ENCODE peak calls at places on chromosomes 3 and 15, in seven cellular contexts. S is fibroblast of lung, T is epithelial cell of esophagus, G is IMR-90, L is endothelial cell, P is nephron progenitor cell, D is neural progenitor cell. N is an unnamed sample.

GRCh38 chr3:9168230-9168629 is 81.2 kb downstream of the SRGAP3 start:
- DNase-seq in S (no peak), T (peak; percentile 82), G (no peak), L (no peak), P (no peak), D (peak; percentile 60), N (no peak)

GRCh38 chr3:42476225-42477160 is 25.9 kb upstream of the VIPR1 start:
- DNase-seq in S (no peak), T (peak; percentile 94), G (no peak), L (no peak), P (no peak), D (no peak), N (peak; percentile 63)

GRCh38 chr3:150286390-150287147 is 121.5 kb upstream of the TSC22D2 start:
- DNase-seq in S (peak; percentile 64), T (peak; percentile 76), G (peak; percentile 51), L (peak; percentile 4), P (no peak), D (peak; percentile 64), N (peak; percentile 72)

GRCh38 chr15:37102315-37103021 is 2.1 kb upstream of the MEIS2 start:
- DNase-seq in S (peak; percentile 34), T (no peak), G (peak; percentile 33), L (peak; percentile 46), P (peak; percentile 46), D (peak; percentile 76), N (no peak)

GRCh38 chr15:89107984-89108383 is 19.7 kb downstream of the ABHD2 start:
- DNase-seq in S (no peak), T (peak; percentile 74), G (no peak), L (no peak), P (no peak), D (no peak), N (no peak)

GRCh38 chr15:63509056-63509696 is 4.8 kb downstream of the USP3 start:
- DNase-seq in S (no peak), T (no peak), G (no peak), L (no peak), P (no peak), D (no peak), N (no peak)

GRCh38 chr15:70036585-70037343 is 61.0 kb downstream of the TLE3 start:
- DNase-seq in S (no peak), T (peak; percentile 68), G (no peak), L (no peak), P (no peak), D (no peak), N (peak; percentile 66)

GRCh38 chr3:192905980-192906678 is 11.5 kb downstream of the MB21D2 start:
- DNase-seq in S (no peak), T (no peak), G (no peak), L (no peak), P (no peak), D (no peak), N (no peak)

GRCh38 chr3:100221159-100221558 is 39.6 kb upstream of the TBC1D23 start:
- DNase-seq in S (no peak), T (no peak), G (no peak), L (no peak), P (no peak), D (no peak), N (no peak)

GRCh38 chr15:55742927-55743614 is at the start of gene PRTG:
- DNase-seq in S (peak; percentile 87), T (peak; percentile 6), G (peak; percentile 69), L (peak; percentile 91), P (peak; percentile 92), D (peak; percentile 97), N (peak; percentile 65)

GRCh38 chr3:166274996-166275395 is 437.8 kb upstream of the BCHE start:
- DNase-seq in S (peak; percentile 19), T (no peak), G (peak; percentile 61), L (no peak), P (no peak), D (no peak), N (no peak)

GRCh38 chr15:29747837-29748417 is 74.3 kb downstream of the TJP1 start:
- DNase-seq in S (peak; percentile 63), T (no peak), G (peak; percentile 37), L (no peak), P (no peak), D (no peak), N (peak; percentile 30)

GRCh38 chr15:85671156-85671555 is 123.6 kb downstream of the KLHL25 start:
- DNase-seq in S (no peak), T (peak; percentile 41), G (no peak), L (no peak), P (no peak), D (no peak), N (no peak)

GRCh38 chr3:42851228-42851834 is 24.3 kb downstream of the CYP8B1 start:
- DNase-seq in S (no peak), T (peak; percentile 31), G (no peak), L (no peak), P (no peak), D (no peak), N (no peak)

GRCh38 chr3:155972885-155973584 is 102.6 kb downstream of the GMPS start:
- DNase-seq in S (no peak), T (no peak), G (no peak), L (no peak), P (peak; percentile 15), D (no peak), N (no peak)

GRCh38 chr15:28955160-28955502 is 69.4 kb downstream of the APBA2 start:
- DNase-seq in S (peak; percentile 50), T (no peak), G (peak; percentile 69), L (no peak), P (peak; percentile 42), D (peak; percentile 41), N (no peak)

GRCh38 chr3:78668302-78668701 is 1099.5 kb downstream of the ROBO1 start:
- DNase-seq in S (no peak), T (peak; percentile 25), G (no peak), L (no peak), P (no peak), D (no peak), N (no peak)

GRCh38 chr15:94400521-94401290 is 169.3 kb downstream of the MCTP2 start:
- DNase-seq in S (no peak), T (no peak), G (no peak), L (no peak), P (no peak), D (no peak), N (no peak)

GRCh38 chr3:82807781-82808180 is 1046.3 kb upstream of the GBE1 start:
- DNase-seq in S (no peak), T (no peak), G (no peak), L (no peak), P (no peak), D (no peak), N (no peak)

GRCh38 chr3:131216801-131217200 is 164.8 kb upstream of the NUDT16 start:
- DNase-seq in S (peak; percentile 74), T (peak; percentile 59), G (peak; percentile 50), L (no peak), P (no peak), D (peak; percentile 6), N (peak; percentile 63)

DNA sequence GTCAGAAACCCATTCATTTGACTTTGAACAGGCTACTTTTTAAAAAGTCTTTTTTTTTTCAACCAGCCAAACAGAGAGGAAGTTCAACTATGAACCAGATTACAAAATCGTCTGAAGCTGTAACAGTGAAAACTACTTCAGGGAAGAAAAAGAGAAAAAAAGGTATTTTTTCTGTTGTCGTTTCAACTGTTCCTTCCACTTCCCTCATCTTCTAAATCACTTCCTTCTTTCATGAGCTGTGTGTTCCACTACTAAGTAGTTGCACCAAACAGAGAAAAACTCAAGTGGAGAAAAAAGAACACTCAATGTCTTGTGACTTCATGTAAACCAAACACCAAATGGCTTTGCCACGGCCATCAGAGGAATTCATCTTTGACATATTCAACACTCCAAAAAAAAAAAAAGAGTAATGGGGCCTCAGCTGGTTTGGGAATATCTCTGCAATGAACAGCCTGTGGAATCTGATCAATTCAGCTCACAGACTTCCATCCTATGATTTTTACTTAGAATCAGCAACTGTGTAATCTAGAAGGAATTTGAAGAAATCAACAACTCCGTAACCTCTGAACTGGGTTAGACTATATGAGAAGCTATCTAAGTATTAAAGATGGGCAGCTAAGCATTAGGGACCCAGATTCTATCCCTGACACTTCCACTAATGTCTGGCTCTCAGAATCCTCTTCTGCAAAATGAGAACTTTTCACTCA is 47.6 kb upstream of the RNF7 start:
- DNase-seq in S (no peak), T (no peak), G (peak; percentile 72), L (no peak), P (no peak), D (no peak), N (no peak)
- TF ChIP-seq CTCF in S (no peak), T (no peak), G (no peak), L (no peak), P (no peak), D (no peak), N (no peak)

GRCh38 chr3:184249412-184250166 is at the start of gene EEF1AKMT4:
- DNase-seq in S (peak; percentile 98), T (peak; percentile 99), G (peak; percentile 98), L (peak; percentile 92), P (peak; percentile 96), D (peak; percentile 99), N (peak; percentile 98)

GRCh38 chr3:184250167-184250828 is 826 bp downstream of the EEF1AKMT4 start:
- DNase-seq in S (peak; percentile 87), T (peak; percentile 94), G (peak; percentile 83), L (peak; percentile 92), P (peak; percentile 88), D (peak; percentile 93), N (peak; percentile 97)

DNA sequence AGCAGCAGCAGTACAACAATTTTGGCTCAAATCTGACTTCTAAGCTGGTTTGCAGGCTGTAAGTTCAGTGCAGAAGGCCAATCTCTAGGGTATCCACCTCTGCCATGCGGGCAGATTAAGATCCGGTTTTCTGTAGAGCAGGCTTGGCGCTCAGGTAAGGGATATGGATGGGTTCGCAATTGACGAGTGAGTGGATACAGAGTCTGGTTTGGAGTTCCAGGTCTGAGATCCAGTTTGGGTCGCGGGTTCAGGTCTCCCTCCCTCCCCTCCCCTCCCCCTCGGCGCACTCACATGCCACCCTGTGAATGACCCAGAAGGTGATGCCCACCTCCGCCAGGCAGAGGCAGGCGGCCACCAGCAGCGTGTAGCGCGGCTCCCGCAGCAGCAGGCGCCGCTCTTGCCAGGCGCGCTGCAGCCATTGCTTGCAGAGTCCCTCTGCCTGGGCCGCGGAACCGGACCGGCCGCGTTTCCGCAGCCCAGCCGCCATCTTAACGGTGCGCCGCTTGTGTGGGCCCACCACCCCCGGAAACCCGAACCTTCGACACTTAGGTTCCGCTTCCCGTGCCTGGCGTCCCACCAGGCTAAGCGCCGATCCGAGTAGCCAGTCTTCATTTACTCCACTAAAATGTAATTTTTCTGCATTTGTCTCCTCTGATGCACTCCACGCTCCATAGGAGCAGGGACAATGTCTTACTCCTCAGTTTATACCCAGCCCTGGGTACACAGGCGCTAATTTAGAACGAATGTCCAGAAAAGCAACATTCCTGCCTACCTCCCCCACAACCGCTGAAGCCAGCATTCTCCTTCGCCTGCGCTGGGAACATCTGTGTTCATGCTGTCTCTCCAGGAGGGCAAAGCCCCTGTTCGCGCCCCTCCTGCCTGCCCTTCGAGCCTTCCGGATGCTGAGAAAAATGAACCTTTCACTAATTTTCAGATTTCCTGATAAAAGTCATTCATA is at the start of gene ALG3:
- DNase-seq in S (peak; percentile 90), T (peak; percentile 93), G (peak; percentile 87), L (peak; percentile 91), P (peak; percentile 91), D (peak; percentile 94), N (peak; percentile 84)
- TF ChIP-seq CTCF in S (no peak), T (no peak), G (no peak), L (no peak), P (no peak), D (peak; percentile 6), N (no peak)

GRCh38 chr3:49556500-49557275 is 2.4 kb downstream of the BSN start:
- DNase-seq in S (no peak), T (no peak), G (no peak), L (no peak), P (no peak), D (no peak), N (no peak)
- TF ChIP-seq CTCF in S (no peak), T (no peak), G (no peak), L (no peak), P (no peak), D (no peak), N (no peak)

GRCh38 chr3:16723994-16724393 is 118.8 kb upstream of the DAZL start:
- DNase-seq in S (no peak), T (peak; percentile 48), G (peak; percentile 11), L (peak; percentile 4), P (no peak), D (peak; percentile 82), N (peak; percentile 11)
- TF ChIP-seq CTCF in S (no peak), T (no peak), G (no peak), L (no peak), P (no peak), D (peak; percentile 51), N (no peak)

N was measured in MCF 10A.